ENCODE peak calls at places on chromosomes 3 and 15, in five cellular contexts. O, N, W, Y and G are unnamed samples.

GRCh38 chr3:65894679-65895078 is 144.0 kb downstream of the MAGI1 start:
- DNase-seq in W (no peak), N (no peak), O (peak), Y (no peak), G (peak)

GRCh38 chr3:175105066-175105465 is 245.9 kb downstream of the NAALADL2 start:
- DNase-seq in N (no peak), O (peak), W (no peak), Y (no peak), G (peak)

GRCh38 chr3:43327184-43327950 is 41.0 kb downstream of the SNRK start:
- DNase-seq in Y (no peak), W (no peak), O (peak), N (no peak), G (no peak)

GRCh38 chr15:82858932-82859331 is 49.5 kb downstream of the WHAMM start:
- DNase-seq in Y (no peak), N (no peak), O (no peak), W (no peak), G (no peak)

GRCh38 chr3:189393598-189393997 is 221.8 kb downstream of the TPRG1 start:
- DNase-seq in N (no peak), O (no peak), Y (no peak), W (peak), G (no peak)

GRCh38 chr15:57881361-57881760 is 174.8 kb downstream of the POLR2M start:
- DNase-seq in N (no peak), W (no peak), O (no peak), Y (no peak), G (no peak)

GRCh38 chr3:101010316-101010715 is 17.1 kb upstream of the ABI3BP start:
- DNase-seq in N (no peak), O (peak), W (no peak), Y (no peak), G (peak)

GRCh38 chr3:194333212-194333980 is 17.7 kb downstream of the CPN2 start:
- DNase-seq in W (no peak), N (peak), Y (peak), O (peak), G (peak)

GRCh38 chr3:71419369-71419768 is 164.2 kb downstream of the FOXP1 start:
- DNase-seq in O (no peak), W (no peak), N (no peak), Y (no peak), G (no peak)

GRCh38 chr15:72824112-72824511 is 40.6 kb upstream of the ADPGK start:
- DNase-seq in N (no peak), O (no peak), Y (no peak), W (no peak), G (no peak)

GRCh38 chr3:197746801-197747237 is 2.9 kb upstream of the FYTTD1 start:
- DNase-seq in O (no peak), Y (no peak), N (no peak), W (no peak), G (no peak)

GRCh38 chr3:69178838-69179739 is 56.7 kb upstream of the LMOD3 start:
- DNase-seq in W (no peak), O (no peak), N (no peak), Y (no peak), G (no peak)